ENCODE peak calls at places on chromosomes 12 and 14, in five cellular contexts. T, C, H, B and X are unnamed samples.

GRCh38 chr14:94355191-94355794 is 32.2 kb upstream of the SERPINA6 start:
- DNase-seq in B (peak), C (peak), H (no peak), T (no peak), X (no peak)

GRCh38 chr14:79552778-79553177 is 658.5 kb downstream of the DIO2 start:
- DNase-seq in H (no peak), T (no peak), C (no peak), B (no peak), X (no peak)

GRCh38 chr12:95790912-95791849 is 617 bp upstream of the NTN4 start:
- DNase-seq in B (peak), C (no peak), H (no peak), T (no peak), X (no peak)

GRCh38 chr12:81167694-81168093 is 89.8 kb downstream of the ACSS3 start:
- DNase-seq in B (peak), C (peak), H (no peak), T (no peak), X (peak)

GRCh38 chr12:55642275-55643068 is 5.8 kb downstream of the OR10P1 start:
- DNase-seq in T (peak), B (no peak), H (no peak), C (no peak), X (no peak)

GRCh38 chr14:21060590-21061346 is 3.1 kb downstream of the RNASE8 start:
- DNase-seq in C (no peak), B (no peak), T (no peak), H (no peak), X (no peak)

GRCh38 chr14:101137234-101137633 is 233.7 kb upstream of the RTL1 start:
- DNase-seq in C (no peak), T (no peak), B (no peak), H (no peak), X (no peak)

GRCh38 chr14:29911815-29912214 is 15.8 kb downstream of the PRKD1 start:
- DNase-seq in B (no peak), T (no peak), H (no peak), C (no peak), X (no peak)

GRCh38 chr12:110266381-110266909 is 14.6 kb upstream of the ATP2A2 start:
- DNase-seq in B (no peak), T (no peak), C (no peak), H (no peak), X (no peak)

GRCh38 chr12:27696864-27697564 is 767 bp downstream of the REP15 start:
- DNase-seq in H (no peak), B (no peak), T (no peak), C (no peak), X (no peak)

GRCh38 chr14:68643673-68644072 is 149.2 kb downstream of the ZFP36L1 start:
- DNase-seq in B (no peak), C (no peak), H (no peak), T (no peak), X (no peak)

GRCh38 chr12:104230304-104230703 is 14.7 kb downstream of the TXNRD1 start:
- DNase-seq in T (no peak), H (no peak), B (no peak), C (no peak), X (no peak)

GRCh38 chr12:104222981-104223380 is 7.4 kb downstream of the TXNRD1 start:
- DNase-seq in B (no peak), C (no peak), H (no peak), T (no peak), X (no peak)

GRCh38 chr12:104230704-104231103 is 15.1 kb downstream of the TXNRD1 start:
- DNase-seq in T (no peak), B (no peak), C (no peak), H (no peak), X (no peak)

GRCh38 chr12:104223599-104224168 is 8.1 kb downstream of the TXNRD1 start:
- DNase-seq in T (no peak), H (no peak), B (no peak), C (peak), X (no peak)

DNA sequence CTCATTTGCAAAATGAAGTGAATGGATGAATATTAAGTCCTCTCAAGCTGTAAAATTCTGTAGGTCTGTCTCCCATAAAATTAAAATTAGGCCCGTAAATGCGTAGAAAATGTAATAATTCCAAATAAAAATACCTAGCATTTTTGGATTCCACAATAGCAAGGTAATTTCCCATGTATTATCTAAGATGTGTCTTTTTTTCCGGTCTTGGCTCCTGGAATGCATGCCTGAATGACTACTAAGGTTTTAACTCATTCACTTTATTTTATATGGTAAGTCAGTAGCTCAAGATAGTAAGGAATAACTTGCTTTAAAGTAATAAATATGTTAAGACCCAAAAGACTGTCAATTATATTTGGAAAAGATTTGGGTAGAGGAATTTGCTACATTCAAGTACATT is 11.1 kb downstream of the TXNRD1 start:
- DNase-seq in T (no peak), C (peak), H (no peak), B (no peak), X (peak)
- TF ChIP-seq CTCF in T (no peak), C (no peak), H (no peak), B (no peak), X (no peak)

GRCh38 chr12:5969156-5969973 is 24.3 kb upstream of the ANO2 start:
- DNase-seq in H (no peak), C (no peak), B (no peak), T (no peak), X (no peak)

GRCh38 chr12:5973461-5974115 is 28.5 kb upstream of the ANO2 start:
- DNase-seq in H (no peak), T (no peak), B (no peak), C (no peak), X (no peak)

GRCh38 chr12:5971194-5971850 is 26.3 kb upstream of the ANO2 start:
- DNase-seq in C (no peak), H (no peak), B (no peak), T (no peak), X (no peak)

GRCh38 chr12:5967645-5968415 is 22.8 kb upstream of the ANO2 start:
- DNase-seq in C (no peak), H (no peak), B (no peak), T (no peak), X (no peak)

DNA sequence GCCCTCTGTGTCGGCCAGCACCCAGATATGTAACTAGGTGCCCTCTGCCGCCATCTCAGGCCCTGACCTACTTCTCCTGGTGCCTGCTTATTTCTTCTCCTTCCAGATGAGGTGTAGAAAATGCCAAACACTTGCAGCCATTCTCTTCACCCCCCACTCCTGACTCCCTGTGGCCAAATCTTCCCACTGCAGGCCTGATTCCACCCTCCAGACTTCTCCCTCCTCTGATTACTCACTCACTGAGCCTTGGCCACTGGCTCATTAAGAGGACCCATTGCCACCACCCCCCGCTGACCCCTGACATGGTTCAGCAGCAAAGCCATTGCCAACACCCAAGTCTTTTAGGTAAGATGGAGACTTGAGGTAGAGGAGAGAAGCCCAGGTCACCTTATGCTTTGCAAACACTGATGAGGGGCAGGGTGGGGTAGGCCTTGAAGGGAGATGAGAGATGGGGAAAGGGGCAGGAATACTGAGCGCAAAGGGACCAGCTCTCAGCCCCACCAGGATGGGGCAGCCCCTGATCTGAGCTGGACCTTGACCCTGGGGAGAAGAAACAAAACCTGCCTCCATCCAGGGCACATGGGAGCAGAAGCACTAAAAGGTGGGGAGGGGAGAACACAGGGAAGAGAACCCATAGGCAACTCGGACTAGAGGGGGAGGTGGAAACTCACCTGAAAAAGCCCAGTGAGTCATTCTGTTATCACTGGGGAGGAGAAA is 25.1 kb upstream of the ANO2 start:
- DNase-seq in T (no peak), B (no peak), H (no peak), C (no peak), X (no peak)
- TF ChIP-seq CTCF in T (no peak), B (no peak), H (no peak), C (no peak), X (no peak)

DNA sequence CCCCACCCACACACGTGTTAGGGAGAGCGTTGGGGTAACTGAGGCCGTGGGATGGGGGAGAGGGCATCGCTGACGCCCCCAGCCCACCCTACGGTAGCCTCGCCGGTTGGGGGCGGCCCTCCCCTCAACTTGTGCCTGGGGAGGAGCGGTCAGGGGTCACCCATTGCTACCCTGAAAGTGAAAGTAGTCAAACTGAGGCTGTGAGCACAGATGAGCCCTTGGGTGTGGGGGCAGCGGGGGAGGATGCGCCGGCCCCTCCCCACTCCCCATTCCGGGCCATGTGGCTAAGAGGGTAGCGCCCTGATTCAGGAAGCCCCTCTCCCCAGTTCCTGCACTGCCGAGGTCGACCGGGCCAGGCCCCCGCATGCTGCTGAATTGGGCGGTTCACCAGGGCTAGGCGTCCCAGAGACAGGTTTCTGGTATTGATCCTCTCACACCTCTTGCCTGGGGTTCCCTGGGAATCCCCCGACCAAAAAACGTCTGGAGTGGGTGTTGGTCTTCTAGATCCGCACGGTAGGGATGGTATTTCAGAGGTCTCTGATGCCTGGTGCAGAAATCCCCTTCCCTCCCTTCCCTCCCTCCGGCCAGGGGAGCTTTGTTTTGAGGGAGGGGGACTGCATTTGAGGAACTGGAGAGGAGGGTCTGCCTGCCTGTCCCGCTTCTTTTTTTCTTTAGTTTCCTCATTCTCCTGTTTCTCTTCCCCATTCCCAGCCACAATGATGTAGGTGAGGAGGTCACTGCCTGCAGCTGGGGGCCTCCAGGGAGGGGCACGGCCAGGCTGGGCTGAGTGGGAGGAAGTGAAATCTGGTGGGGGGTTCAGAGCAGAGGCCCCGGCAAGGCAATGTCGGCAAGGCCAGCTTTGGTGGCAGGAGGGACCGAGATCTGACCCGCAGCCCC is 999 bp downstream of the SH2B3 start:
- DNase-seq in H (peak), T (peak), B (no peak), C (no peak), X (no peak)
- TF ChIP-seq CTCF in H (no peak), T (no peak), B (no peak), C (no peak), X (no peak)

GRCh38 chr14:78152246-78153068 is 17.7 kb upstream of the NRXN3 start:
- DNase-seq in C (no peak), B (peak), T (no peak), H (no peak), X (peak)

GRCh38 chr14:78154827-78155226 is 15.3 kb upstream of the NRXN3 start:
- DNase-seq in T (no peak), B (no peak), H (no peak), C (no peak), X (no peak)

GRCh38 chr14:78157855-78158436 is 12.2 kb upstream of the NRXN3 start:
- DNase-seq in C (no peak), T (no peak), H (no peak), B (peak), X (peak)

GRCh38 chr14:78156196-78156595 is 14.0 kb upstream of the NRXN3 start:
- DNase-seq in T (no peak), C (no peak), H (no peak), B (peak), X (no peak)

GRCh38 chr14:78153069-78153351 is 17.2 kb upstream of the NRXN3 start:
- DNase-seq in B (peak), H (no peak), T (no peak), C (no peak), X (peak)
- TF ChIP-seq CTCF in B (no peak), H (no peak), T (no peak), C (no peak), X (peak)

GRCh38 chr12:47071241-47071852 is 8.1 kb upstream of the PCED1B start:
- DNase-seq in H (no peak), C (no peak), B (peak), T (peak), X (peak)
- TF ChIP-seq CTCF in H (peak), C (peak), B (peak), T (peak), X (peak)

DNA sequence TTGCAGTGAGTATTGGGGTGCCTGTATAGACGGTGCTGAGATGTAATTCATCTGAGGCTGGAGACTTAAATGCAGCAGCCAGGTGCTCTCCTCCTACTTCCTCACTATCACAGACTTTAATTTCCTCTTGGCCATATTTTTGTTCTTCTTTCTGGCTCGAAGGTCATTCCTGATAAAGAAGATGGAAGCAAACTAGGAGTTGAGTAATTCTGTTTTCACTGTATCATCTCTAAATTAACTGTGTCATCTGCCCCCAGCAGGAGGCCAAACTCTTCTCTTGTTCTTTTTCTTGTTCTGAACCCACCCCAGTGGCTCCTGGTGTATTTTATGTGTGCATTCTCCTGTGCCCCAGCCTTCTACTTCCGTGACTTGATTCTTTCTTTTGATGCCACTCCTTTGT is 141.7 kb upstream of the ARHGAP5 start:
- DNase-seq in T (no peak), C (no peak), H (no peak), B (no peak), X (no peak)
- TF ChIP-seq CTCF in T (no peak), C (no peak), H (no peak), B (no peak), X (no peak)

GRCh38 chr14:24146978-24147760 is at the start of gene RNF31:
- DNase-seq in B (peak), H (peak), T (peak), C (peak), X (peak)
- TF ChIP-seq CTCF in B (no peak), H (no peak), T (no peak), C (no peak), X (no peak)

GRCh38 chr12:65074932-65075331 is 46.2 kb downstream of the WIF1 start:
- DNase-seq in T (peak), C (no peak), B (no peak), H (no peak), X (peak)
- TF ChIP-seq CTCF in T (peak), C (no peak), B (peak), H (no peak), X (peak)

DNA sequence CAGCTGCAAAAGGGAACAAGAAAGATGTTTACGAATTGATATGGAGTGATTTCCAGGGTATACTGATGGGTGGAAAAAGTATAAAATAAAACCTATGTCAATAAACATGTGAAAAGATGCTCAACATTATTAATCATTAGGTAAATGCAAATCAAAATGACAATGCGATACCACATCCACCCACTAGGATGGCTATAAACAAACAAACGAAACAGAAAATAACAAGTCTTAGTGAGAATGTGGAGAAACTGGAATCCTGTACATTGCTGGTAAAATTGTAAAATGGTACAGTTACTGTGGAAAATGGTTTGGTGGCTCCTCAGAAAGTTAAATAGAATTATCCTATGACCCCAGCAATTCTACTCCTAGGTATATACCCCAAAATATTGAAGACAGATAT is 9.5 kb upstream of the BEST3 start:
- DNase-seq in B (no peak), C (no peak), H (no peak), T (peak), X (no peak)
- TF ChIP-seq CTCF in B (peak), C (no peak), H (peak), T (peak), X (no peak)

GRCh38 chr12:100044266-100044665 is 59.5 kb upstream of the ANKS1B start:
- DNase-seq in H (no peak), T (no peak), C (no peak), B (no peak), X (no peak)

DNA sequence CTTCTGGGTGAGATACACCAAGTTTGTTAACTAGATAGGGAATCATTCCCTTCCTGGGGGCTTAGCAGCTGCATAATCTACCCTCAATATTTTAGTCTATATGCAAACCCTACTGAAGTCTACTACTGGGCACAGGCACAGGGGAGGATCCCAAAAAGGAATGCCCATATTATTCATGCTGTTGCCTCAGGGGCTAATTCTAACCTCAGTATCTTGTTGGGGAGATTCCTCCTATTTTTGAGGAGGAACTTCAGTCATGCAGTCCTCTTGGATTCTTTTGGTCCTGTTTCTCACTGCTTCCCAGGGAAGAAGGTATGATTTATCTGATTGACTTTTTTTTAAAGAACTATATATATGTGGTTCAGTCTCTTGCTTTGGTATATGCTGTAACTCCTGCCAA is 58.9 kb upstream of the ANKS1B start:
- DNase-seq in H (no peak), C (no peak), T (no peak), B (peak), X (peak)
- TF ChIP-seq CTCF in H (no peak), C (no peak), T (no peak), B (no peak), X (no peak)